ENCODE peak calls at places on chromosomes 2 and 18, in four cellular contexts. One of them, this sample, is unnamed.

GRCh38 chr18:26415631-26416030 is 132.7 kb downstream of the KCTD1 start:
- DNase-seq in AG04450: no peak
- DNase-seq in IMR-90: no peak
- DNase-seq in GM10248: no peak
- DNase-seq in this sample: no peak

GRCh38 chr2:74816540-74817331 is 17.2 kb upstream of the HK2 start:
- DNase-seq in GM10248: no peak
- DNase-seq in AG04450: no peak
- DNase-seq in IMR-90: no peak
- DNase-seq in this sample: no peak

GRCh38 chr18:49585781-49586663 is 24.2 kb downstream of the LIPG start:
- DNase-seq in GM10248: no peak
- DNase-seq in IMR-90: no peak
- DNase-seq in AG04450: no peak
- DNase-seq in this sample: no peak

GRCh38 chr2:196213252-196213651 is 41.9 kb upstream of the STK17B start:
- DNase-seq in GM10248: no peak
- DNase-seq in IMR-90: no peak
- DNase-seq in AG04450: no peak
- DNase-seq in this sample: no peak

GRCh38 chr18:28984731-28985130 is 807.8 kb upstream of the CDH2 start:
- DNase-seq in GM10248: no peak
- DNase-seq in IMR-90: peak; percentile 33
- DNase-seq in AG04450: no peak
- DNase-seq in this sample: no peak

GRCh38 chr2:9655441-9656269 is 24.9 kb upstream of the YWHAQ start:
- DNase-seq in AG04450: peak; percentile 75
- DNase-seq in IMR-90: peak; percentile 94
- DNase-seq in GM10248: peak; percentile 57
- DNase-seq in this sample: no peak

GRCh38 chr2:229810786-229811185 is 96.4 kb upstream of the DNER start:
- DNase-seq in AG04450: peak; percentile 66
- DNase-seq in IMR-90: peak; percentile 74
- DNase-seq in GM10248: no peak
- DNase-seq in this sample: no peak

GRCh38 chr2:42777883-42778805 is 14.2 kb upstream of the OXER1 start:
- DNase-seq in IMR-90: peak; percentile 22
- DNase-seq in GM10248: no peak
- DNase-seq in AG04450: no peak
- DNase-seq in this sample: no peak

GRCh38 chr18:74196220-74197119 is 48.1 kb downstream of the TIMM21 start:
- DNase-seq in AG04450: peak; percentile 15
- DNase-seq in GM10248: peak; percentile 80
- DNase-seq in IMR-90: peak; percentile 66
- DNase-seq in this sample: no peak

GRCh38 chr2:201735486-201735885 is 37.0 kb upstream of the MPP4 start:
- DNase-seq in AG04450: no peak
- DNase-seq in IMR-90: no peak
- DNase-seq in GM10248: no peak
- DNase-seq in this sample: no peak
- TF ChIP-seq CTCF in AG04450: no peak
- TF ChIP-seq CTCF in IMR-90: no peak
- TF ChIP-seq CTCF in GM10248: no peak
- TF ChIP-seq CTCF in this sample: no peak

GRCh38 chr2:21422050-21422449 is 298.3 kb downstream of the TDRD15 start:
- DNase-seq in AG04450: no peak
- DNase-seq in GM10248: peak; percentile 37
- DNase-seq in IMR-90: peak; percentile 27
- DNase-seq in this sample: no peak
- TF ChIP-seq CTCF in AG04450: peak; percentile 36
- TF ChIP-seq CTCF in GM10248: peak; percentile 51
- TF ChIP-seq CTCF in IMR-90: peak; percentile 48
- TF ChIP-seq CTCF in this sample: no peak

DNA sequence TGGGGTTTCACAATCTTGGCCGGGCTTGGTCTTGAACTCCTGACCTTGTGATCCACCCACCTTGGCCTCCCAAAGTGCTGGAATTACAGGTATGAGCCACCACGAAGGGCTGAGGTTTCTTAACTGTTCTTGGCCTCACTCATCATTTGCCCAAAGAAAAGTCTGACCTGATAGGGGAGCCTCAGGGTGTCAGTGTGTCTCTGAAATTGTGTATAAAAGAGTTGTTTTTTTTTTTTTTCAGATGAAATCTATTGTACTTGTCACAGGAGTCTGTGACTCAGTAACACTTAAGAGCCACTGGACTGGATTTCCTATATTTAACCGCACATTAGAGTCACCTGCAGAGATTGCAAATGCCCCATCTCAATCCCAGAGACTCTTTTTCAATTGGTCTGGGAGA is 16.9 kb downstream of the PMAIP1 start:
- DNase-seq in AG04450: no peak
- DNase-seq in IMR-90: no peak
- DNase-seq in GM10248: no peak
- DNase-seq in this sample: no peak
- TF ChIP-seq CTCF in AG04450: no peak
- TF ChIP-seq CTCF in IMR-90: no peak
- TF ChIP-seq CTCF in GM10248: no peak
- TF ChIP-seq CTCF in this sample: no peak

GRCh38 chr2:85830645-85831044 is 58.1 kb downstream of the ST3GAL5 start:
- DNase-seq in IMR-90: no peak
- DNase-seq in GM10248: no peak
- DNase-seq in AG04450: no peak
- DNase-seq in this sample: no peak
- TF ChIP-seq CTCF in IMR-90: no peak
- TF ChIP-seq CTCF in GM10248: peak; percentile 34
- TF ChIP-seq CTCF in AG04450: no peak
- TF ChIP-seq CTCF in this sample: peak; percentile 27

DNA sequence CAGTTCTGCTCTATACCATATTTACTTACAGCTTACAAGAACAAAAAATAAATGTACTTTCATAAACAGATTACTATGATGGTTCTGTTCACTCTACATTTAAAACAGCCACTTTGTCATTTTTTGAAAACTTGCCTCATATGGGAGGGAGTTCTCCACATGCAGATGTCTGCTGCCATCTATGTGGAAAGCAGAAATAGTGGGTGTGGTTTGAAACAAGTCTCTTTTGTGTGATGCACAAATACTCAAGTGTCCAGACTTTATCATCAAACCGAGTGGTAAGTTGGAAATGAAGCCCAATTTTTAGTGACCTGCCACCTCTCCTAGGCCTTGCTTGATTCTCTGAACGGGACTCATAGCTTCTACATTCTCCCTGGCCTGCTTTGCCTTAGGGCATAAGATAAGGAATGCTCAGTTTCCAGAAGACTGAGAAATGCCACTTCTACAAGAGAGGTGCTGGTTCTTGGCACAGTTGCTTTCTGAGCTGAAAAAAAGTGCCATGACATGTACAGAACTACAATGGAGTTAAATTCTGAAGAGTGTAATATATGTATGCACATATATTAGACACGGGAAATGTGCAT is 221.1 kb downstream of the SLC8A1 start:
- DNase-seq in IMR-90: no peak
- DNase-seq in GM10248: no peak
- DNase-seq in AG04450: no peak
- DNase-seq in this sample: no peak
- TF ChIP-seq CTCF in IMR-90: no peak
- TF ChIP-seq CTCF in GM10248: no peak
- TF ChIP-seq CTCF in AG04450: no peak
- TF ChIP-seq CTCF in this sample: no peak

GRCh38 chr2:212517693-212518092 is 20.9 kb downstream of the ERBB4 start:
- DNase-seq in AG04450: no peak
- DNase-seq in GM10248: no peak
- DNase-seq in IMR-90: no peak
- DNase-seq in this sample: no peak
- TF ChIP-seq CTCF in AG04450: no peak
- TF ChIP-seq CTCF in GM10248: no peak
- TF ChIP-seq CTCF in IMR-90: no peak
- TF ChIP-seq CTCF in this sample: no peak

DNA sequence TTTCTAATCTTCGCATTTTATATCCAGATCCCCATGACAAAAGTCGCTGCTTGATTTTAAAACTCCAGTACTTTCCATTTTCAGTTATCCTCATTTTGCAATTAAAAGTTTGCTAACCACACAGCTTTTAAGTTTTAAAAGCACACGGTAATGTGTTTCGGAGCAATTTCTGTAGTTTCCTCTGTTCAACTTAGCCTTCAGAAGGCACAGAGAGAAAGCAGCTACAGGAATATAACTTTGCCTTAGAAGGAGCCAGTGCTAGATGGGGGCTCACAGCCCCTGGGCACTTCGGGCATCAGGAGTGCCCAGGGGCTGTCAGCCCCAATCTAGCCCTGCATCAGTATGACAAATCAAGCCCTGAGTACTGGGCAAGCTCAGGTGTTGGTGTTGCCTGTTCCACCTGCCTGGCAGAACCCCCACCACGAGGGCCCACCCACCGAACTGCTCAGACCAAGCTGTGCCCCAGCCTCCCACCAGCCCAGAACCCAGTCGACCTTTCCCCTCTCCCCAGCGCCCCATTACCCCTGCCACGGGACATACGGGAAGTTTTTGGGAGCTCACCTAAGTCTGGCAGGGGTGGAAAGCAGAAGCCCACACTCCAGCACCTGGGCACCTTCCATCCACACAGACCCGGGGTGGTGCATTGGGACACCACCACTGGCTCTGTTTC is 47.3 kb downstream of the TRABD2A start:
- DNase-seq in IMR-90: no peak
- DNase-seq in GM10248: no peak
- DNase-seq in AG04450: no peak
- DNase-seq in this sample: no peak
- TF ChIP-seq CTCF in IMR-90: no peak
- TF ChIP-seq CTCF in GM10248: no peak
- TF ChIP-seq CTCF in AG04450: no peak
- TF ChIP-seq CTCF in this sample: no peak

DNA sequence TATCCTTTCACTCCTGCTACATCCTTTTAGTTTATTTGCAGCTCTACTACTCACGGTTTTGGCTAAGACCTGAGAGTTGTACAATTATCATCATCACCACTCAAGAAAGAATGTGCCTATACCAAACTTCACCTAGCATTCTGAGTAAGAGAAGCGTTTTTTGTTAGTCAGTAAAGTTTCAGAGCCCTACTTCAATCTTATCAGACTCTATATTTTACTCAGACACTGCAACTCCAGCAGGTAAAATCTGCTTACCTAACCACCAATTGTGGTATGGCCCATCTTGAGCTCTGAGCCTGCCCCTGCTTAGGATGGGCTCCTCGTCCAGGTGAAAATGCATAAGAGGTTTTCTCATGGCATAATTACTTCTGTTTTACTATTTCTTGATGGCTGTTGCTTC is 37.1 kb downstream of the ICOS start:
- DNase-seq in GM10248: no peak
- DNase-seq in AG04450: no peak
- DNase-seq in IMR-90: no peak
- DNase-seq in this sample: no peak
- TF ChIP-seq CTCF in GM10248: no peak
- TF ChIP-seq CTCF in AG04450: no peak
- TF ChIP-seq CTCF in IMR-90: no peak
- TF ChIP-seq CTCF in this sample: no peak

This sample was measured in esophagus squamous epithelium.